ENCODE peak calls at places on chromosome 11, in four cellular contexts. K is HFF-Myc, X is T-helper 1 cell, R is T-helper 9 cell. Y is an unnamed sample.

GRCh38 chr11:35579557-35580396 is 38.5 kb upstream of the FJX1 start:
- DNase-seq in X (no peak), K (peak), R (no peak), Y (peak)

GRCh38 chr11:131070365-131070764 is 154.1 kb upstream of the SNX19 start:
- DNase-seq in R (no peak), X (no peak), K (no peak), Y (peak)

GRCh38 chr11:100638648-100639047 is 48.4 kb upstream of the ARHGAP42 start:
- DNase-seq in K (no peak), X (no peak), R (no peak), Y (no peak)

GRCh38 chr11:101126551-101127347 is 2.9 kb downstream of the PGR start:
- DNase-seq in R (no peak), K (no peak), X (no peak), Y (peak)

GRCh38 chr11:88484873-88485621 is 147.5 kb upstream of the CTSC start:
- DNase-seq in K (no peak), R (no peak), X (peak), Y (peak)

GRCh38 chr11:125514336-125515101 is 18.5 kb upstream of the FEZ1 start:
- DNase-seq in K (no peak), X (peak), R (peak), Y (peak)

GRCh38 chr11:75467311-75467710 is 34.3 kb upstream of the KLHL35 start:
- DNase-seq in X (no peak), K (no peak), R (no peak), Y (no peak)

GRCh38 chr11:23288001-23288783 is 427.9 kb upstream of the CCDC179 start:
- DNase-seq in R (no peak), X (no peak), K (peak), Y (no peak)

GRCh38 chr11:22703040-22703439 is 36.6 kb downstream of the GAS2 start:
- DNase-seq in X (no peak), R (no peak), K (peak), Y (peak)

GRCh38 chr11:126140932-126141291 is 70.5 kb downstream of the RPUSD4 start:
- DNase-seq in R (no peak), K (peak), X (no peak), Y (no peak)

GRCh38 chr11:17351510-17352176 is at the start of gene NCR3LG1:
- DNase-seq in K (no peak), R (peak), X (peak), Y (peak)

GRCh38 chr11:117980716-117981115 is 5.5 kb upstream of the IL10RA start:
- DNase-seq in K (no peak), R (no peak), X (no peak), Y (no peak)